ENCODE peak calls at places on chromosomes 5 and 9, in six cellular contexts. One of them, this sample, is unnamed.

GRCh38 chr9:127336086-127336485 is 60.9 kb upstream of the SLC2A8 start:
- DNase-seq in CD8-positive, alpha-beta memory T cell: no peak
- DNase-seq in midbrain: no peak
- DNase-seq in SW480: no peak
- DNase-seq in GM13977: no peak
- DNase-seq in EL: peak; percentile 35
- DNase-seq in this sample: no peak

GRCh38 chr5:28226407-28226806 is 1188.0 kb upstream of the CDH9 start:
- DNase-seq in midbrain: no peak
- DNase-seq in GM13977: no peak
- DNase-seq in CD8-positive, alpha-beta memory T cell: no peak
- DNase-seq in EL: no peak
- DNase-seq in SW480: no peak
- DNase-seq in this sample: no peak

GRCh38 chr9:124309665-124310064 is 51.9 kb downstream of the NEK6 start:
- DNase-seq in CD8-positive, alpha-beta memory T cell: no peak
- DNase-seq in GM13977: no peak
- DNase-seq in midbrain: no peak
- DNase-seq in EL: peak; percentile 99
- DNase-seq in SW480: peak; percentile 70
- DNase-seq in this sample: no peak

GRCh38 chr5:28328691-28329090 is 1290.3 kb upstream of the CDH9 start:
- DNase-seq in GM13977: no peak
- DNase-seq in CD8-positive, alpha-beta memory T cell: no peak
- DNase-seq in SW480: no peak
- DNase-seq in EL: no peak
- DNase-seq in midbrain: no peak
- DNase-seq in this sample: no peak

GRCh38 chr9:6109986-6110385 is 94.6 kb upstream of the RANBP6 start:
- DNase-seq in SW480: no peak
- DNase-seq in midbrain: no peak
- DNase-seq in CD8-positive, alpha-beta memory T cell: no peak
- DNase-seq in GM13977: no peak
- DNase-seq in EL: no peak
- DNase-seq in this sample: no peak

GRCh38 chr5:142722896-142723295 is 37.0 kb upstream of the FGF1 start:
- DNase-seq in GM13977: no peak
- DNase-seq in CD8-positive, alpha-beta memory T cell: no peak
- DNase-seq in midbrain: peak; percentile 34
- DNase-seq in SW480: no peak
- DNase-seq in EL: no peak
- DNase-seq in this sample: no peak

GRCh38 chr5:96194597-96194996 is 232.9 kb upstream of the ELL2 start:
- DNase-seq in CD8-positive, alpha-beta memory T cell: no peak
- DNase-seq in SW480: no peak
- DNase-seq in GM13977: no peak
- DNase-seq in EL: no peak
- DNase-seq in midbrain: no peak
- DNase-seq in this sample: no peak

GRCh38 chr9:83933804-83934203 is 12.6 kb upstream of the KIF27 start:
- DNase-seq in CD8-positive, alpha-beta memory T cell: no peak
- DNase-seq in midbrain: no peak
- DNase-seq in GM13977: no peak
- DNase-seq in EL: peak; percentile 18
- DNase-seq in SW480: no peak
- DNase-seq in this sample: no peak

GRCh38 chr5:180112101-180112861 is 40.7 kb upstream of the RNF130 start:
- DNase-seq in GM13977: no peak
- DNase-seq in SW480: no peak
- DNase-seq in EL: no peak
- DNase-seq in CD8-positive, alpha-beta memory T cell: no peak
- DNase-seq in midbrain: no peak
- DNase-seq in this sample: no peak

GRCh38 chr5:176596689-176597416 is 13.1 kb downstream of the GPRIN1 start:
- DNase-seq in CD8-positive, alpha-beta memory T cell: peak; percentile 44
- DNase-seq in GM13977: peak; percentile 86
- DNase-seq in EL: no peak
- DNase-seq in midbrain: no peak
- DNase-seq in SW480: no peak
- DNase-seq in this sample: peak; percentile 60

GRCh38 chr5:5665225-5666075 is 243.0 kb downstream of the ICE1 start:
- DNase-seq in EL: no peak
- DNase-seq in midbrain: no peak
- DNase-seq in SW480: peak; percentile 42
- DNase-seq in CD8-positive, alpha-beta memory T cell: no peak
- DNase-seq in GM13977: no peak
- DNase-seq in this sample: no peak

GRCh38 chr5:1332461-1333001 is 12.4 kb downstream of the CLPTM1L start:
- DNase-seq in EL: no peak
- DNase-seq in GM13977: no peak
- DNase-seq in SW480: peak; percentile 78
- DNase-seq in midbrain: no peak
- DNase-seq in CD8-positive, alpha-beta memory T cell: no peak
- DNase-seq in this sample: no peak

GRCh38 chr9:98331536-98332259 is 76.2 kb upstream of the TBC1D2 start:
- DNase-seq in SW480: no peak
- DNase-seq in CD8-positive, alpha-beta memory T cell: no peak
- DNase-seq in EL: no peak
- DNase-seq in GM13977: no peak
- DNase-seq in midbrain: no peak
- DNase-seq in this sample: no peak

GRCh38 chr9:21741151-21741550 is 61.3 kb upstream of the MTAP start:
- DNase-seq in EL: no peak
- DNase-seq in midbrain: no peak
- DNase-seq in GM13977: no peak
- DNase-seq in SW480: no peak
- DNase-seq in CD8-positive, alpha-beta memory T cell: no peak
- DNase-seq in this sample: no peak

GRCh38 chr9:79700607-79701330 is 129.0 kb downstream of the TLE4 start:
- DNase-seq in GM13977: no peak
- DNase-seq in SW480: no peak
- DNase-seq in midbrain: no peak
- DNase-seq in EL: no peak
- DNase-seq in CD8-positive, alpha-beta memory T cell: no peak
- DNase-seq in this sample: no peak

GRCh38 chr5:68838157-68838718 is 255.6 kb upstream of the SLC30A5 start:
- DNase-seq in GM13977: no peak
- DNase-seq in SW480: no peak
- DNase-seq in EL: no peak
- DNase-seq in CD8-positive, alpha-beta memory T cell: no peak
- DNase-seq in midbrain: peak; percentile 8
- DNase-seq in this sample: no peak

This sample was measured in naive thymus-derived CD8-positive, alpha-beta T cell.